ENCODE peak calls at places on chromosomes 4 and X, in seven cellular contexts. Q, W, F, J, H, R and E are unnamed samples.

GRCh38 chr4:41600243-41600642 is 62.3 kb downstream of the LIMCH1 start:
- DNase-seq in J (no peak), H (no peak), Q (no peak), F (no peak), W (no peak), R (no peak), E (no peak)

GRCh38 chr4:17646693-17647092 is 32.3 kb downstream of the MED28 start:
- DNase-seq in R (no peak), Q (no peak), F (no peak), J (no peak), H (no peak), W (peak; percentile 43), E (no peak)

GRCh38 chr4:70706516-70706915 is 15.2 kb upstream of the RUFY3 start:
- DNase-seq in H (no peak), F (peak; percentile 26), W (no peak), Q (no peak), R (no peak), J (no peak), E (no peak)

GRCh38 chrX:71992711-71993110 is 82.1 kb downstream of the NHSL2 start:
- DNase-seq in Q (no peak), F (peak; percentile 32), R (no peak), H (no peak), J (peak; percentile 7), W (no peak), E (no peak)

GRCh38 chr4:136319789-136320470 is 1212.4 kb downstream of the PCDH18 start:
- DNase-seq in F (no peak), J (no peak), H (peak; percentile 85), R (no peak), W (no peak), Q (no peak), E (no peak)

GRCh38 chr4:26028793-26029511 is 114.9 kb downstream of the SMIM20 start:
- DNase-seq in Q (peak; percentile 85), R (no peak), W (peak; percentile 71), F (peak; percentile 89), J (peak; percentile 86), H (no peak), E (peak; percentile 45)

GRCh38 chrX:130848763-130849162 is 54.2 kb downstream of the ENOX2 start:
- DNase-seq in Q (no peak), J (no peak), H (no peak), F (no peak), W (no peak), R (no peak), E (no peak)

GRCh38 chr4:176137626-176138025 is 57.8 kb downstream of the SPATA4 start:
- DNase-seq in H (no peak), J (no peak), F (no peak), Q (no peak), R (no peak), W (no peak), E (no peak)

GRCh38 chr4:181822005-181822375 is 421.2 kb upstream of the TENM3 start:
- DNase-seq in F (no peak), Q (no peak), W (no peak), R (no peak), J (no peak), H (no peak), E (peak; percentile 30)

GRCh38 chr4:125958519-125958918 is 643.8 kb downstream of the FAT4 start:
- DNase-seq in Q (no peak), F (no peak), R (no peak), W (no peak), J (no peak), H (no peak), E (no peak)

GRCh38 chr4:156177941-156178340 is 224.3 kb upstream of the CTSO start:
- DNase-seq in W (no peak), J (no peak), F (no peak), Q (no peak), R (no peak), H (no peak), E (no peak)